ENCODE peak calls at places on chromosomes 1 and 21, in nine cellular contexts. M, G, N, A, K, X, Z, L and U are unnamed samples.

GRCh38 chr1:204294371-204294770 is 65.4 kb downstream of the PLEKHA6 start:
- DNase-seq in X (peak), L (peak), N (peak), G (no peak), K (no peak), M (no peak), A (no peak), Z (no peak), U (no peak)

GRCh38 chr1:58607391-58607790 is 30.3 kb upstream of the TACSTD2 start:
- DNase-seq in X (peak), Z (no peak), A (no peak), L (no peak), K (no peak), G (no peak), M (no peak), N (no peak), U (no peak)

GRCh38 chr1:159924791-159925712 is at the start of gene TAGLN2:
- DNase-seq in L (peak), X (peak), A (peak), G (peak), M (peak), Z (peak), N (peak), K (peak), U (peak)

GRCh38 chr1:182515556-182515955 is 65.6 kb downstream of the RGSL1 start:
- DNase-seq in Z (no peak), G (no peak), A (no peak), L (no peak), N (no peak), X (no peak), M (no peak), K (no peak), U (no peak)

GRCh38 chr1:52544665-52545525 is 8.0 kb downstream of the TUT4 start:
- DNase-seq in G (no peak), M (peak), Z (no peak), L (no peak), K (no peak), N (no peak), A (no peak), X (no peak), U (no peak)

GRCh38 chr1:226663327-226663704 is 75.8 kb downstream of the ITPKB start:
- DNase-seq in A (no peak), N (no peak), M (no peak), X (no peak), K (no peak), Z (no peak), G (no peak), L (no peak), U (no peak)

GRCh38 chr1:76482272-76482671 is 385.0 kb upstream of the ST6GALNAC5 start:
- DNase-seq in Z (no peak), G (no peak), K (no peak), M (no peak), X (no peak), N (no peak), A (no peak), L (no peak), U (no peak)

GRCh38 chr1:47752048-47752451 is 245.1 kb downstream of the TRABD2B start:
- DNase-seq in M (no peak), A (no peak), G (no peak), N (peak), Z (no peak), K (no peak), L (peak), X (peak), U (no peak)

GRCh38 chr1:42431514-42431913 is 24.3 kb downstream of the ZMYND12 start:
- DNase-seq in X (no peak), L (no peak), N (no peak), M (no peak), G (no peak), A (no peak), K (no peak), Z (no peak), U (no peak)

GRCh38 chr1:6510493-6510892 is 19.0 kb upstream of the PLEKHG5 start:
- DNase-seq in A (no peak), Z (no peak), X (no peak), K (no peak), L (no peak), G (no peak), M (no peak), N (no peak), U (no peak)

GRCh38 chr1:39017266-39017665 is 8.9 kb upstream of the NDUFS5 start:
- DNase-seq in N (no peak), L (no peak), M (no peak), G (no peak), Z (no peak), X (no peak), K (no peak), A (no peak), U (no peak)

GRCh38 chr1:5994713-5995621 is 2.7 kb upstream of the NPHP4 start:
- DNase-seq in K (no peak), X (no peak), G (no peak), Z (no peak), N (no peak), M (no peak), A (no peak), L (no peak), U (peak)

GRCh38 chr1:24424207-24424606 is 8.6 kb downstream of the NIPAL3 start:
- DNase-seq in Z (no peak), G (no peak), M (no peak), K (no peak), L (no peak), N (no peak), A (no peak), X (no peak), U (no peak)

GRCh38 chr1:93686497-93687250 is 5.0 kb upstream of the BCAR3 start:
- DNase-seq in K (no peak), X (no peak), N (no peak), G (no peak), L (no peak), A (no peak), Z (no peak), M (no peak), U (no peak)

GRCh38 chr21:33075128-33075527 is 5.2 kb downstream of the OLIG1 start:
- DNase-seq in K (peak), Z (no peak), G (no peak), M (peak), N (no peak), L (no peak), A (no peak), X (no peak), U (no peak)

GRCh38 chr1:92464588-92465255 is 22.0 kb downstream of the GFI1 start:
- DNase-seq in X (no peak), L (no peak), A (no peak), K (no peak), M (peak), G (no peak), N (no peak), Z (no peak), U (no peak)

GRCh38 chr1:155420788-155421187 is 100.1 kb downstream of the RUSC1 start:
- DNase-seq in N (no peak), G (no peak), X (no peak), Z (no peak), K (no peak), M (no peak), L (no peak), A (no peak), U (no peak)

GRCh38 chr1:44648514-44649250 is 25.6 kb downstream of the TMEM53 start:
- DNase-seq in A (no peak), L (no peak), Z (no peak), X (no peak), G (no peak), N (no peak), K (no peak), M (no peak), U (no peak)

GRCh38 chr1:210233495-210234253 is 1.1 kb downstream of the SERTAD4 start:
- DNase-seq in N (peak), M (no peak), L (peak), X (peak), A (no peak), K (peak), Z (peak), G (peak), U (peak)

GRCh38 chr1:228035844-228036243 is 29.0 kb downstream of the WNT3A start:
- DNase-seq in Z (peak), M (peak), A (no peak), K (peak), G (no peak), N (no peak), X (no peak), L (no peak), U (no peak)

GRCh38 chr1:208264469-208265126 is 20.4 kb upstream of the PLXNA2 start:
- DNase-seq in Z (no peak), A (no peak), L (no peak), X (peak), N (no peak), K (no peak), G (no peak), M (no peak), U (no peak)

GRCh38 chr1:95278173-95278988 is 44.4 kb downstream of the RWDD3 start:
- DNase-seq in K (no peak), Z (no peak), M (no peak), N (no peak), X (no peak), L (no peak), A (no peak), G (no peak), U (no peak)

GRCh38 chr1:2099871-2100774 is 49.9 kb downstream of the PRKCZ start:
- DNase-seq in G (no peak), A (no peak), M (no peak), K (no peak), N (no peak), Z (no peak), L (no peak), X (no peak), U (no peak)

GRCh38 chr1:150072959-150073358 is 5.4 kb downstream of the VPS45 start:
- DNase-seq in G (no peak), X (peak), L (peak), N (peak), K (no peak), M (peak), Z (no peak), A (no peak), U (peak)

GRCh38 chr21:39451332-39452206 is at the start of gene SH3BGR:
- DNase-seq in K (peak), X (no peak), M (no peak), N (peak), A (no peak), L (peak), G (no peak), Z (no peak), U (no peak)

GRCh38 chr1:35073265-35073811 is 5.8 kb upstream of the ZMYM1 start:
- DNase-seq in X (no peak), L (no peak), K (no peak), N (no peak), M (no peak), A (no peak), G (no peak), Z (no peak), U (no peak)

GRCh38 chr21:25717491-25718139 is 17.1 kb downstream of the ATP5PF start:
- DNase-seq in N (peak), L (peak), G (no peak), Z (no peak), A (no peak), X (peak), M (no peak), K (no peak), U (no peak)

GRCh38 chr1:44030606-44031050 is 634 bp downstream of the SLC6A9 start:
- DNase-seq in Z (peak), G (peak), L (no peak), X (peak), M (peak), N (no peak), K (peak), A (no peak), U (peak)

GRCh38 chr1:147897030-147897756 is 5.4 kb upstream of the GJA8 start:
- DNase-seq in K (peak), A (no peak), M (no peak), N (no peak), X (no peak), L (peak), Z (no peak), G (no peak), U (no peak)

GRCh38 chr1:201895913-201896807 is 7.5 kb downstream of the SHISA4 start:
- DNase-seq in L (peak), K (peak), G (peak), N (peak), M (peak), Z (peak), X (peak), A (peak), U (peak)

GRCh38 chr1:24641646-24642151 is 1.4 kb upstream of the SRRM1 start:
- DNase-seq in N (peak), Z (no peak), G (no peak), X (peak), K (peak), M (peak), L (no peak), A (peak), U (peak)

GRCh38 chr1:9558946-9559545 is 19.8 kb downstream of the SLC25A33 start:
- DNase-seq in L (no peak), A (no peak), K (no peak), Z (no peak), N (no peak), M (no peak), G (no peak), X (no peak), U (no peak)

GRCh38 chr1:183139281-183139942 is 46.7 kb upstream of the LAMC2 start:
- DNase-seq in A (no peak), G (no peak), X (peak), M (peak), N (peak), K (no peak), Z (no peak), L (peak), U (no peak)

GRCh38 chr1:63557365-63557987 is 34.2 kb downstream of the EFCAB7 start:
- DNase-seq in Z (peak), M (peak), L (peak), X (peak), K (peak), N (peak), G (peak), A (no peak), U (peak)

GRCh38 chr1:153662269-153662668 is 3.8 kb downstream of the SNAPIN start:
- DNase-seq in N (no peak), K (no peak), G (no peak), X (no peak), A (no peak), L (no peak), Z (no peak), M (no peak), U (no peak)

GRCh38 chr21:43311303-43311817 is 115.6 kb downstream of the SIK1 start:
- DNase-seq in N (no peak), L (no peak), X (no peak), M (no peak), G (no peak), Z (no peak), K (no peak), A (no peak), U (no peak)